ENCODE peak calls at places on chromosomes 6 and 20, in eight cellular contexts. A is astrocyte of the cerebellum; I is effector memory CD8-positive, alpha-beta T cell; G is activated T-cell treated with anti-CD3 and anti-CD28 coated beads for 4 hours; Y is HT1080; J is adipocyte; W is COR-L47; N is HCT116. C is an unnamed sample.

GRCh38 chr6:107641500-107641931 is 151.6 kb downstream of the SOBP start:
- DNase-seq in A (no peak), I (no peak), G (no peak), Y (no peak), J (no peak), W (no peak), N (no peak), C (no peak)

GRCh38 chr20:41145821-41146620 is 8.7 kb downstream of the PLCG1 start:
- DNase-seq in A (no peak), I (no peak), G (no peak), Y (no peak), J (no peak), W (no peak), N (no peak), C (no peak)

GRCh38 chr6:15264902-15265761 is 19.3 kb downstream of the JARID2 start:
- DNase-seq in A (peak), I (no peak), G (no peak), Y (no peak), J (no peak), W (no peak), N (no peak), C (no peak)

GRCh38 chr6:89492025-89492640 is 59.2 kb downstream of the ANKRD6 start:
- DNase-seq in A (no peak), I (no peak), G (no peak), Y (no peak), J (no peak), W (no peak), N (no peak), C (no peak)

GRCh38 chr20:17465236-17465635 is 65.9 kb downstream of the BFSP1 start:
- DNase-seq in A (no peak), I (no peak), G (no peak), Y (no peak), J (no peak), W (no peak), N (no peak), C (no peak)

GRCh38 chr6:97292671-97293070 is 9.7 kb upstream of the MMS22L start:
- DNase-seq in A (no peak), I (no peak), G (no peak), Y (peak), J (no peak), W (no peak), N (no peak), C (no peak)

GRCh38 chr6:159829515-159829914 is 29.4 kb downstream of the PNLDC1 start:
- DNase-seq in A (no peak), I (no peak), G (no peak), Y (no peak), J (no peak), W (no peak), N (no peak), C (peak)

GRCh38 chr6:113701552-113702254 is 155.4 kb upstream of the MARCKS start:
- DNase-seq in A (no peak), I (no peak), G (no peak), Y (no peak), J (no peak), W (no peak), N (no peak), C (no peak)

GRCh38 chr6:169292340-169293124 is 38.9 kb upstream of the THBS2 start:
- DNase-seq in A (peak), I (no peak), G (no peak), Y (peak), J (peak), W (no peak), N (peak), C (no peak)

GRCh38 chr20:14622796-14623195 is 285.4 kb upstream of the FLRT3 start:
- DNase-seq in A (peak), I (no peak), G (no peak), Y (peak), J (peak), W (no peak), N (peak), C (no peak)

GRCh38 chr6:43125119-43125518 is 46.0 kb upstream of the SRF start:
- DNase-seq in A (peak), I (no peak), G (no peak), Y (no peak), J (peak), W (no peak), N (no peak), C (no peak)

GRCh38 chr6:129200151-129200550 is 317.2 kb downstream of the LAMA2 start:
- DNase-seq in A (no peak), I (no peak), G (no peak), Y (no peak), J (no peak), W (no peak), N (no peak), C (no peak)

GRCh38 chr6:98633886-98634285 is 200.5 kb upstream of the POU3F2 start:
- DNase-seq in A (no peak), I (no peak), G (no peak), Y (peak), J (no peak), W (no peak), N (no peak), C (no peak)

GRCh38 chr6:108078191-108078590 is 3.6 kb upstream of the OSTM1 start:
- DNase-seq in A (peak), I (no peak), G (no peak), Y (no peak), J (no peak), W (no peak), N (no peak), C (no peak)

GRCh38 chr6:48111143-48111506 is at the start of gene PTCHD4:
- DNase-seq in A (peak), I (no peak), G (no peak), Y (peak), J (peak), W (peak), N (peak), C (no peak)

C was measured in KG1.